ENCODE peak calls at places on chromosome 12, in six cellular contexts. One of them, this sample, is unnamed.

GRCh38 chr12:105601158-105601557 is 270.7 kb downstream of the C12orf75 start:
- DNase-seq in PC-3: no peak
- DNase-seq in esophagus muscularis mucosa: no peak
- DNase-seq in K562: no peak
- DNase-seq in tibial artery: no peak
- DNase-seq in colonic mucosa: no peak
- DNase-seq in this sample: no peak

GRCh38 chr12:3753549-3754284 is 808 bp upstream of the CRACR2A start:
- DNase-seq in PC-3: no peak
- DNase-seq in colonic mucosa: peak; percentile 48
- DNase-seq in esophagus muscularis mucosa: peak; percentile 92
- DNase-seq in tibial artery: no peak
- DNase-seq in K562: no peak
- DNase-seq in this sample: no peak

GRCh38 chr12:1576410-1577240 is 17.8 kb downstream of the FBXL14 start:
- DNase-seq in K562: peak; percentile 56
- DNase-seq in tibial artery: peak; percentile 72
- DNase-seq in colonic mucosa: peak; percentile 47
- DNase-seq in PC-3: peak; percentile 7
- DNase-seq in esophagus muscularis mucosa: no peak
- DNase-seq in this sample: peak; percentile 96

GRCh38 chr12:58681730-58682129 is 238.6 kb downstream of the LRIG3 start:
- DNase-seq in K562: no peak
- DNase-seq in colonic mucosa: no peak
- DNase-seq in PC-3: peak; percentile 17
- DNase-seq in esophagus muscularis mucosa: no peak
- DNase-seq in tibial artery: no peak
- DNase-seq in this sample: no peak

GRCh38 chr12:63103489-63104131 is 47.4 kb downstream of the AVPR1A start:
- DNase-seq in K562: peak; percentile 32
- DNase-seq in esophagus muscularis mucosa: no peak
- DNase-seq in PC-3: peak; percentile 65
- DNase-seq in tibial artery: no peak
- DNase-seq in colonic mucosa: no peak
- DNase-seq in this sample: peak; percentile 35

GRCh38 chr12:71958993-71959588 is 20.4 kb downstream of the TPH2 start:
- DNase-seq in tibial artery: no peak
- DNase-seq in PC-3: no peak
- DNase-seq in colonic mucosa: no peak
- DNase-seq in K562: no peak
- DNase-seq in esophagus muscularis mucosa: no peak
- DNase-seq in this sample: no peak

GRCh38 chr12:106672308-106673085 is 89.7 kb downstream of the RFX4 start:
- DNase-seq in tibial artery: no peak
- DNase-seq in PC-3: no peak
- DNase-seq in K562: no peak
- DNase-seq in colonic mucosa: no peak
- DNase-seq in esophagus muscularis mucosa: peak; percentile 53
- DNase-seq in this sample: peak; percentile 20

GRCh38 chr12:66087365-66087943 is 43.1 kb downstream of the LLPH start:
- DNase-seq in PC-3: peak; percentile 84
- DNase-seq in tibial artery: peak; percentile 75
- DNase-seq in colonic mucosa: peak; percentile 66
- DNase-seq in esophagus muscularis mucosa: no peak
- DNase-seq in K562: peak; percentile 39
- DNase-seq in this sample: peak; percentile 83

GRCh38 chr12:49338830-49339463 is 2.0 kb upstream of the C1QL4 start:
- DNase-seq in PC-3: no peak
- DNase-seq in esophagus muscularis mucosa: no peak
- DNase-seq in tibial artery: peak; percentile 35
- DNase-seq in K562: no peak
- DNase-seq in colonic mucosa: no peak
- DNase-seq in this sample: no peak

GRCh38 chr12:16600525-16600924 is 5.4 kb downstream of the LMO3 start:
- DNase-seq in esophagus muscularis mucosa: no peak
- DNase-seq in colonic mucosa: no peak
- DNase-seq in K562: no peak
- DNase-seq in PC-3: no peak
- DNase-seq in tibial artery: no peak
- DNase-seq in this sample: no peak

GRCh38 chr12:8692573-8692972 is 5.2 kb upstream of the RIMKLB start:
- DNase-seq in K562: peak; percentile 34
- DNase-seq in PC-3: no peak
- DNase-seq in esophagus muscularis mucosa: no peak
- DNase-seq in tibial artery: peak; percentile 84
- DNase-seq in colonic mucosa: peak; percentile 61
- DNase-seq in this sample: peak; percentile 71

GRCh38 chr12:75702477-75703093 is 191.2 kb upstream of the KRR1 start:
- DNase-seq in tibial artery: no peak
- DNase-seq in esophagus muscularis mucosa: no peak
- DNase-seq in colonic mucosa: no peak
- DNase-seq in K562: no peak
- DNase-seq in PC-3: no peak
- DNase-seq in this sample: no peak

GRCh38 chr12:69150796-69151127 is 88.6 kb upstream of the CPSF6 start:
- DNase-seq in tibial artery: no peak
- DNase-seq in K562: no peak
- DNase-seq in colonic mucosa: no peak
- DNase-seq in PC-3: no peak
- DNase-seq in esophagus muscularis mucosa: no peak
- DNase-seq in this sample: no peak

GRCh38 chr12:104687823-104688573 is 231.2 kb downstream of the CHST11 start:
- DNase-seq in PC-3: no peak
- DNase-seq in tibial artery: no peak
- DNase-seq in colonic mucosa: no peak
- DNase-seq in esophagus muscularis mucosa: no peak
- DNase-seq in K562: no peak
- DNase-seq in this sample: no peak

GRCh38 chr12:113214938-113215400 is 6.3 kb upstream of the TPCN1 start:
- DNase-seq in esophagus muscularis mucosa: no peak
- DNase-seq in K562: no peak
- DNase-seq in PC-3: peak; percentile 99
- DNase-seq in tibial artery: peak; percentile 91
- DNase-seq in colonic mucosa: no peak
- DNase-seq in this sample: peak; percentile 97

GRCh38 chr12:106903241-106903950 is 52.3 kb upstream of the TMEM263 start:
- DNase-seq in colonic mucosa: peak; percentile 90
- DNase-seq in K562: peak; percentile 87
- DNase-seq in PC-3: peak; percentile 81
- DNase-seq in esophagus muscularis mucosa: no peak
- DNase-seq in tibial artery: peak; percentile 77
- DNase-seq in this sample: peak; percentile 62

GRCh38 chr12:63420206-63420644 is 248.1 kb downstream of the DPY19L2 start:
- DNase-seq in K562: peak; percentile 67
- DNase-seq in PC-3: peak; percentile 50
- DNase-seq in tibial artery: no peak
- DNase-seq in colonic mucosa: peak; percentile 47
- DNase-seq in esophagus muscularis mucosa: no peak
- DNase-seq in this sample: peak; percentile 43

GRCh38 chr12:21248679-21249078 is 86.0 kb downstream of the SLCO1A2 start:
- DNase-seq in PC-3: peak; percentile 39
- DNase-seq in colonic mucosa: no peak
- DNase-seq in K562: no peak
- DNase-seq in tibial artery: no peak
- DNase-seq in esophagus muscularis mucosa: no peak
- DNase-seq in this sample: peak; percentile 29

GRCh38 chr12:88775742-88776151 is 195.5 kb upstream of the KITLG start:
- DNase-seq in colonic mucosa: peak; percentile 81
- DNase-seq in tibial artery: no peak
- DNase-seq in esophagus muscularis mucosa: no peak
- DNase-seq in PC-3: no peak
- DNase-seq in K562: no peak
- DNase-seq in this sample: no peak

GRCh38 chr12:125186471-125187147 is 121.4 kb downstream of the AACS start:
- DNase-seq in tibial artery: no peak
- DNase-seq in PC-3: no peak
- DNase-seq in K562: peak; percentile 29
- DNase-seq in colonic mucosa: no peak
- DNase-seq in esophagus muscularis mucosa: no peak
- DNase-seq in this sample: no peak

GRCh38 chr12:87120440-87120839 is 864.2 kb upstream of the MGAT4C start:
- DNase-seq in colonic mucosa: no peak
- DNase-seq in PC-3: peak; percentile 84
- DNase-seq in esophagus muscularis mucosa: no peak
- DNase-seq in K562: no peak
- DNase-seq in tibial artery: no peak
- DNase-seq in this sample: no peak

GRCh38 chr12:40752011-40752410 is 59.8 kb downstream of the CNTN1 start:
- DNase-seq in esophagus muscularis mucosa: no peak
- DNase-seq in tibial artery: no peak
- DNase-seq in K562: no peak
- DNase-seq in colonic mucosa: no peak
- DNase-seq in PC-3: no peak
- DNase-seq in this sample: no peak

GRCh38 chr12:31246470-31246850 is 79.5 kb downstream of the SINHCAF start:
- DNase-seq in tibial artery: no peak
- DNase-seq in PC-3: no peak
- DNase-seq in K562: no peak
- DNase-seq in esophagus muscularis mucosa: peak; percentile 53
- DNase-seq in colonic mucosa: no peak
- DNase-seq in this sample: no peak

GRCh38 chr12:75792687-75793086 is 238.9 kb downstream of the PHLDA1 start:
- DNase-seq in esophagus muscularis mucosa: no peak
- DNase-seq in tibial artery: no peak
- DNase-seq in K562: no peak
- DNase-seq in colonic mucosa: no peak
- DNase-seq in PC-3: no peak
- DNase-seq in this sample: no peak

GRCh38 chr12:92596388-92596787 is 106.4 kb upstream of the PLEKHG7 start:
- DNase-seq in PC-3: peak; percentile 63
- DNase-seq in colonic mucosa: no peak
- DNase-seq in K562: no peak
- DNase-seq in tibial artery: no peak
- DNase-seq in esophagus muscularis mucosa: no peak
- DNase-seq in this sample: no peak

GRCh38 chr12:25859976-25860375 is 98.5 kb upstream of the RASSF8 start:
- DNase-seq in esophagus muscularis mucosa: no peak
- DNase-seq in tibial artery: no peak
- DNase-seq in colonic mucosa: no peak
- DNase-seq in PC-3: no peak
- DNase-seq in K562: no peak
- DNase-seq in this sample: no peak

GRCh38 chr12:98370976-98371375 is 144.4 kb upstream of the TMPO start:
- DNase-seq in esophagus muscularis mucosa: no peak
- DNase-seq in PC-3: no peak
- DNase-seq in tibial artery: no peak
- DNase-seq in colonic mucosa: no peak
- DNase-seq in K562: no peak
- DNase-seq in this sample: no peak

GRCh38 chr12:110269622-110270124 is 11.4 kb upstream of the ATP2A2 start:
- DNase-seq in colonic mucosa: no peak
- DNase-seq in esophagus muscularis mucosa: no peak
- DNase-seq in K562: peak; percentile 75
- DNase-seq in PC-3: peak; percentile 91
- DNase-seq in tibial artery: no peak
- DNase-seq in this sample: no peak
- H3K4me1 ChIP-seq in colonic mucosa: peaks cover 8% of the 10 kb centered on the region
- H3K4me1 ChIP-seq in esophagus muscularis mucosa: peaks cover 49% of the 10 kb centered on the region
- H3K4me1 ChIP-seq in K562: peaks cover 50% of the 10 kb centered on the region
- H3K4me1 ChIP-seq in PC-3: peaks cover 50% of the 10 kb centered on the region
- H3K4me1 ChIP-seq in tibial artery: peaks cover 11% of the 10 kb centered on the region
- H3K4me1 ChIP-seq in this sample: peaks cover 34% of the 10 kb centered on the region

DNA sequence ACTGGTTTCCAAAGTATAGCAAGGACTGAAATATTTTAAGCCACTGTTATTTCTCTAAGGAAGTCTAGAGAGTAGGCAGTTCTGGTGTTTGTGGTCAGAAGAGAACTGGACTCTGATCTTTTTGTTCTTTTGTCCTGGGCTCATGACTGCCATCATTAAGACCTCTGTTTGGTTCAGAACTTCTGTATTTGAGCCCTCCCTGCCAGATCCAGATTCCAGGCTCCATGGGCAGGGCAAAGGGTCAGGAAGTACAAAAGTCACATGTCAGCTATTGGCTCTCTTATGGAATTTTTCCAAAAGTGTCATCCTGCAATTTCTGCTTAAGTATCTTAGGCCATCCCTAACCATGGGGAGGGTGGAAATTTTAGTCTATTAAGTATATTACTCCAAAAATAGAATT is 6.8 kb downstream of the PIWIL1 start:
- DNase-seq in esophagus muscularis mucosa: no peak
- DNase-seq in K562: no peak
- DNase-seq in tibial artery: no peak
- DNase-seq in PC-3: no peak
- DNase-seq in colonic mucosa: no peak
- DNase-seq in this sample: no peak
- H3K4me1 ChIP-seq in esophagus muscularis mucosa: peaks cover 4% of the 10 kb centered on the region
- H3K4me1 ChIP-seq in K562: no peaks in the 10 kb centered on the region
- H3K4me1 ChIP-seq in tibial artery: no peaks in the 10 kb centered on the region
- H3K4me1 ChIP-seq in PC-3: no peaks in the 10 kb centered on the region
- H3K4me1 ChIP-seq in colonic mucosa: no peaks in the 10 kb centered on the region
- H3K4me1 ChIP-seq in this sample: no peaks in the 10 kb centered on the region

DNA sequence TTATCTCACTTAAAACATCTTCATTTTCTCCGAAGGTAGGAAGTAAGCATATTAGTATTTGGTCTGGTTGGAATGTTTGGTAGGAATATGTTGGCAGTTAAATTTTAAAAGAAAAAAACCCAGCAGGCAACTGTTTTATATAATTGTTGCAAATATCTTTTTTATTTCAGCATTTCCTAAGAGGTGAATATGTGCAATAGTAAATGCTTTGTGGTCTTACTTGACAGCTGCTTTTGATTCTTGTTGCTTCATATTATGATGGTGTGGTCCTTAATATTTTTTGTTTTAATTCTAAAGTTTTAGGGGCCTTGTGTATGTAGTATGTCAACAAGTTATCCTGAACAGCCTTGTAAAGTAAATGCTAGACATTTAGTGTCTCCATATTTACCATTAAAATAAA is 6.3 kb downstream of the TRAFD1 start:
- DNase-seq in tibial artery: no peak
- DNase-seq in esophagus muscularis mucosa: no peak
- DNase-seq in K562: no peak
- DNase-seq in PC-3: no peak
- DNase-seq in colonic mucosa: no peak
- DNase-seq in this sample: no peak
- H3K4me1 ChIP-seq in tibial artery: no peaks in the 10 kb centered on the region
- H3K4me1 ChIP-seq in esophagus muscularis mucosa: peaks cover 69% of the 10 kb centered on the region
- H3K4me1 ChIP-seq in K562: peaks cover 30% of the 10 kb centered on the region
- H3K4me1 ChIP-seq in PC-3: peaks cover 16% of the 10 kb centered on the region
- H3K4me1 ChIP-seq in colonic mucosa: peaks cover 20% of the 10 kb centered on the region
- H3K4me1 ChIP-seq in this sample: peaks cover 15% of the 10 kb centered on the region

GRCh38 chr12:95978774-95979173 is 17.4 kb downstream of the HAL start:
- DNase-seq in K562: no peak
- DNase-seq in colonic mucosa: no peak
- DNase-seq in esophagus muscularis mucosa: no peak
- DNase-seq in tibial artery: no peak
- DNase-seq in PC-3: no peak
- DNase-seq in this sample: no peak

GRCh38 chr12:95976416-95976832 is 19.7 kb downstream of the HAL start:
- DNase-seq in K562: no peak
- DNase-seq in tibial artery: no peak
- DNase-seq in esophagus muscularis mucosa: no peak
- DNase-seq in PC-3: peak; percentile 46
- DNase-seq in colonic mucosa: no peak
- DNase-seq in this sample: no peak

GRCh38 chr12:95977764-95978305 is 18.3 kb downstream of the HAL start:
- DNase-seq in K562: no peak
- DNase-seq in PC-3: no peak
- DNase-seq in esophagus muscularis mucosa: no peak
- DNase-seq in tibial artery: no peak
- DNase-seq in colonic mucosa: no peak
- DNase-seq in this sample: no peak

GRCh38 chr12:95980437-95980836 is 15.7 kb downstream of the HAL start:
- DNase-seq in K562: no peak
- DNase-seq in PC-3: no peak
- DNase-seq in colonic mucosa: no peak
- DNase-seq in tibial artery: no peak
- DNase-seq in esophagus muscularis mucosa: peak; percentile 57
- DNase-seq in this sample: no peak

GRCh38 chr12:95978351-95978750 is 17.8 kb downstream of the HAL start:
- DNase-seq in colonic mucosa: no peak
- DNase-seq in K562: no peak
- DNase-seq in esophagus muscularis mucosa: no peak
- DNase-seq in PC-3: no peak
- DNase-seq in tibial artery: no peak
- DNase-seq in this sample: no peak
- H3K4me1 ChIP-seq in colonic mucosa: no peaks in the 10 kb centered on the region
- H3K4me1 ChIP-seq in K562: peaks cover 5% of the 10 kb centered on the region
- H3K4me1 ChIP-seq in esophagus muscularis mucosa: no peaks in the 10 kb centered on the region
- H3K4me1 ChIP-seq in PC-3: no peaks in the 10 kb centered on the region
- H3K4me1 ChIP-seq in tibial artery: no peaks in the 10 kb centered on the region
- H3K4me1 ChIP-seq in this sample: peaks cover 1% of the 10 kb centered on the region